ENCODE peak calls at places on chromosomes 5 and 9, in ten cellular contexts. P, X, Y, A, B, Z, H, F, Q and J are unnamed samples.

GRCh38 chr5:39072915-39073758 is 1.1 kb downstream of the RICTOR start:
- DNase-seq in P (peak; percentile 34), X (peak; percentile 76), Y (peak; percentile 26), A (peak; percentile 45), B (peak; percentile 47), Z (peak; percentile 42), H (peak; percentile 52), F (peak; percentile 72), Q (peak; percentile 85), J (peak; percentile 30)

GRCh38 chr5:121693864-121694263 is 157.8 kb upstream of the FTMT start:
- DNase-seq in P (no peak), X (no peak), Y (no peak), A (no peak), B (no peak), Z (peak; percentile 13), H (peak; percentile 9), F (no peak), Q (no peak), J (peak; percentile 2)

GRCh38 chr9:121639619-121640018 is 11.8 kb upstream of the DAB2IP start:
- DNase-seq in P (no peak), X (no peak), Y (no peak), A (no peak), B (no peak), Z (no peak), H (no peak), F (peak; percentile 28), Q (no peak), J (no peak)

GRCh38 chr5:141876628-141877477 is 1.4 kb downstream of the PCDH1 start:
- DNase-seq in P (no peak), X (peak; percentile 69), Y (no peak), A (no peak), B (peak; percentile 71), Z (no peak), H (no peak), F (peak; percentile 85), Q (peak; percentile 51), J (no peak)

GRCh38 chr9:16312116-16312515 is 558.4 kb downstream of the BNC2 start:
- DNase-seq in P (no peak), X (no peak), Y (no peak), A (no peak), B (no peak), Z (peak; percentile 89), H (no peak), F (no peak), Q (no peak), J (no peak)

GRCh38 chr5:165508861-165509260 is 2003.4 kb downstream of the MAT2B start:
- DNase-seq in P (no peak), X (no peak), Y (no peak), A (no peak), B (no peak), Z (no peak), H (no peak), F (no peak), Q (no peak), J (no peak)

GRCh38 chr9:135225619-135226228 is 138.3 kb downstream of the OLFM1 start:
- DNase-seq in P (no peak), X (no peak), Y (no peak), A (no peak), B (no peak), Z (no peak), H (no peak), F (no peak), Q (no peak), J (no peak)

GRCh38 chr9:75149841-75150241 is 61.5 kb downstream of the OSTF1 start:
- DNase-seq in P (no peak), X (no peak), Y (no peak), A (no peak), B (no peak), Z (no peak), H (no peak), F (no peak), Q (no peak), J (no peak)

GRCh38 chr5:135265497-135266300 is 133.3 kb downstream of the MACROH2A1 start:
- DNase-seq in P (no peak), X (no peak), Y (no peak), A (no peak), B (no peak), Z (no peak), H (no peak), F (no peak), Q (no peak), J (no peak)

GRCh38 chr9:84691634-84692033 is 22.1 kb downstream of the NTRK2 start:
- DNase-seq in P (no peak), X (no peak), Y (no peak), A (no peak), B (no peak), Z (no peak), H (no peak), F (no peak), Q (no peak), J (no peak)

GRCh38 chr5:23012842-23013241 is 159.7 kb upstream of the CDH12 start:
- DNase-seq in P (no peak), X (no peak), Y (no peak), A (no peak), B (no peak), Z (no peak), H (no peak), F (no peak), Q (no peak), J (no peak)
- H3K4me3 ChIP-seq in P (no peak overlapping the region), X (no peak overlapping the region), Y (no peak overlapping the region), A (no peak overlapping the region), B (peak overlapping the region; percentile 8), Z (no peak overlapping the region), H (peak overlapping the region; percentile 14), F (no peak overlapping the region), Q (no peak overlapping the region), J (no peak overlapping the region)

GRCh38 chr5:158770506-158770905 is 329.2 kb downstream of the EBF1 start:
- DNase-seq in P (no peak), X (peak; percentile 78), Y (no peak), A (no peak), B (no peak), Z (peak; percentile 62), H (no peak), F (no peak), Q (no peak), J (peak; percentile 20)
- TF ChIP-seq CTCF in P (no peak), X (peak; percentile 76), Y (no peak), A (no peak), B (no peak), Z (peak; percentile 48), H (no peak), F (no peak), Q (peak; percentile 7), J (peak; percentile 36)

GRCh38 chr9:128555180-128555721 is 2.9 kb downstream of the SPTAN1 start:
- DNase-seq in P (no peak), X (peak; percentile 89), Y (no peak), A (peak; percentile 79), B (no peak), Z (peak; percentile 84), H (peak; percentile 86), F (no peak), Q (no peak), J (peak; percentile 79)

GRCh38 chr9:128556276-128556675 is 3.9 kb downstream of the SPTAN1 start:
- DNase-seq in P (no peak), X (no peak), Y (no peak), A (no peak), B (no peak), Z (no peak), H (no peak), F (no peak), Q (no peak), J (no peak)

GRCh38 chr9:128553695-128554094 is 1.3 kb downstream of the SPTAN1 start:
- DNase-seq in P (no peak), X (no peak), Y (no peak), A (peak; percentile 86), B (no peak), Z (peak; percentile 91), H (peak; percentile 75), F (no peak), Q (no peak), J (peak; percentile 89)

GRCh38 chr9:128552744-128553221 is 396 bp downstream of the SPTAN1 start:
- DNase-seq in P (peak; percentile 57), X (peak; percentile 61), Y (peak; percentile 48), A (no peak), B (peak; percentile 49), Z (peak; percentile 54), H (peak; percentile 32), F (peak; percentile 90), Q (peak; percentile 71), J (peak; percentile 47)

DNA sequence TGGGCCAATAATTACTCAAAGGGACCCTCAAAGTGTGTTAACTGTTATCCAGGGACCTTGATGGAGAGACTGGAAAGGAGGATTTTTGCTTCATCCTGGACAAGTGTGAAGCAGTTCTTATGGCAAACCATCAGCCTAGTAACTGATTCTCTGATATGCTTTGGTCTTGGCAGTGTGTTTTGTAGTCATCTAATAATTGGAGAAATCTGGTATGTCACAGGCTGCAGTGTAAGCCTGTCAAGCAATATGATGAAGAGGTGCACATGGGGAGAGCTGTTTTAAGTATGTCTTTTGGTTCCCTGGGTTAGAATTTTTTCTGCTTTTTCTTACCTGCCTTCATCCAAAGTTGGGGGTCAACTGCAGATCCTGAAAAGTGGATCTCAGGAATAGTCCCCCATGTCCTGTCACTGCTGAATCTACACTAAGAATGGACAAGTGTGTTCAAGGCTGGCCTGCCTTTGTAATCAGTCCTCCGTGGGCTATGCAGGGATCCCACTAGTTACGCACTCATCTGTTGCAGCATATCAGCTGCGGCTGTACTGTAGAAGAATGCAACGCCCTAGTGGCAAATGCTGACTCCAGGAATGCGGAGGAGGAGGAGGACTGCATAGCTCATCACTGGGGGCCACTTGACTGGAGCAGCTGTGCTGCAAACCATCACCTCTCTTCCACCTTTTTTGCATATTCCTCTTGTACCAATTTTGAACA is 1.9 kb downstream of the SPTAN1 start:
- DNase-seq in P (peak; percentile 58), X (peak; percentile 88), Y (peak; percentile 66), A (peak; percentile 93), B (peak; percentile 37), Z (peak; percentile 96), H (peak; percentile 96), F (no peak), Q (peak; percentile 68), J (peak; percentile 94)
- H3K4me3 ChIP-seq in P (peak overlapping the region; percentile 88), X (peak overlapping the region; percentile 84), Y (peak overlapping the region; percentile 89), A (peak overlapping the region; percentile 99), B (peak overlapping the region; percentile 98), Z (peak overlapping the region; percentile 64), H (peak overlapping the region; percentile 78), F (peak overlapping the region; percentile 97), Q (no peak overlapping the region), J (peak overlapping the region; percentile 64)

GRCh38 chr9:32741706-32742105 is 41.6 kb upstream of the TMEM215 start:
- DNase-seq in P (no peak), X (no peak), Y (no peak), A (no peak), B (no peak), Z (peak; percentile 31), H (peak; percentile 55), F (no peak), Q (no peak), J (peak; percentile 23)
- TF ChIP-seq CTCF in P (no peak), X (no peak), Y (no peak), A (no peak), B (no peak), Z (no peak), H (no peak), F (no peak), Q (no peak), J (no peak)

GRCh38 chr5:102765350-102765749 is 10.2 kb downstream of the PAM start:
- DNase-seq in P (no peak), X (no peak), Y (no peak), A (no peak), B (no peak), Z (no peak), H (no peak), F (no peak), Q (no peak), J (no peak)
- H3K4me3 ChIP-seq in P (no peak overlapping the region), X (no peak overlapping the region), Y (no peak overlapping the region), A (no peak overlapping the region), B (no peak overlapping the region), Z (no peak overlapping the region), H (no peak overlapping the region), F (no peak overlapping the region), Q (no peak overlapping the region), J (no peak overlapping the region)